ENCODE peak calls at places on chromosomes 2 and 18, in five cellular contexts. L is lung, Z is colonic mucosa, J is NCI-H748 treated with DMSO at 0.1 percent for 48 hours, S is posterior vena cava. X is an unnamed sample.

GRCh38 chr2:41722668-41723369 is 325.0 kb upstream of the PKDCC start:
- DNase-seq in L (no peak), J (peak), S (peak), Z (no peak), X (no peak)

GRCh38 chr2:240435955-240436625 is 627 bp downstream of the GPC1 start:
- DNase-seq in J (peak), L (no peak), S (peak), Z (no peak), X (no peak)

GRCh38 chr2:67645280-67646255 is 248.4 kb downstream of the ETAA1 start:
- DNase-seq in Z (no peak), L (no peak), S (no peak), J (no peak), X (no peak)

GRCh38 chr18:68721681-68722583 is 7.0 kb upstream of the TMX3 start:
- DNase-seq in L (no peak), Z (no peak), J (no peak), S (no peak), X (no peak)

GRCh38 chr2:133816037-133816436 is 247.8 kb upstream of the NCKAP5 start:
- DNase-seq in Z (no peak), L (no peak), S (no peak), J (no peak), X (no peak)

GRCh38 chr2:27855476-27855875 is 34.7 kb downstream of the RBKS start:
- DNase-seq in L (no peak), S (no peak), Z (no peak), J (no peak), X (no peak)

GRCh38 chr2:25361261-25362048 is 19.7 kb upstream of the DNMT3A start:
- DNase-seq in J (no peak), L (no peak), Z (no peak), S (peak), X (no peak)

GRCh38 chr2:157948856-157949255 is 72.7 kb upstream of the ACVR1 start:
- DNase-seq in L (no peak), S (no peak), Z (no peak), J (no peak), X (no peak)

GRCh38 chr18:41134426-41134825 is 820.6 kb upstream of the PIK3C3 start:
- DNase-seq in Z (no peak), S (no peak), J (no peak), L (no peak), X (no peak)

GRCh38 chr18:74367905-74368304 is 52.3 kb downstream of the C18orf63 start:
- DNase-seq in L (no peak), J (no peak), S (no peak), Z (no peak), X (no peak)

GRCh38 chr2:138630164-138630563 is 128.6 kb downstream of the SPOPL start:
- DNase-seq in J (no peak), Z (no peak), S (no peak), L (no peak), X (no peak)

GRCh38 chr2:14137643-14138042 is 494.9 kb upstream of the LRATD1 start:
- DNase-seq in Z (no peak), S (no peak), J (no peak), L (no peak), X (peak)

GRCh38 chr2:48651127-48651526 is 33.5 kb downstream of the GTF2A1L start:
- DNase-seq in S (no peak), L (no peak), J (no peak), Z (no peak), X (no peak)

GRCh38 chr2:41998789-41999470 is 48.9 kb upstream of the PKDCC start:
- DNase-seq in L (no peak), Z (no peak), J (no peak), S (no peak), X (no peak)

GRCh38 chr2:239225921-239226561 is 174.8 kb downstream of the HDAC4 start:
- DNase-seq in L (no peak), Z (no peak), J (no peak), S (peak), X (no peak)

GRCh38 chr2:190837991-190838390 is 42.6 kb upstream of the GLS start:
- DNase-seq in Z (no peak), J (no peak), S (no peak), L (no peak), X (no peak)

GRCh38 chr2:221958224-221958623 is 340.6 kb downstream of the PAX3 start:
- DNase-seq in J (no peak), S (no peak), L (no peak), Z (no peak), X (no peak)

GRCh38 chr2:5969301-5969700 is 277.1 kb downstream of the SOX11 start:
- DNase-seq in Z (no peak), J (no peak), L (peak), S (no peak), X (no peak)

GRCh38 chr2:127348421-127349000 is 39.3 kb downstream of the MAP3K2 start:
- DNase-seq in S (no peak), J (no peak), L (no peak), Z (no peak), X (no peak)

GRCh38 chr2:231557571-231558217 is 27.4 kb upstream of the NMUR1 start:
- DNase-seq in Z (peak), S (peak), L (peak), J (peak), X (peak)

GRCh38 chr2:107669335-107669734 is 157.4 kb upstream of the RGPD4 start:
- DNase-seq in L (no peak), S (no peak), Z (no peak), J (no peak), X (peak)

GRCh38 chr18:6614952-6615351 is 114.6 kb upstream of the ARHGAP28 start:
- DNase-seq in Z (no peak), S (no peak), J (no peak), L (no peak), X (no peak)

GRCh38 chr2:199985625-199986207 is 30.3 kb downstream of the MAIP1 start:
- DNase-seq in Z (peak), S (no peak), L (peak), J (peak), X (peak)

GRCh38 chr18:71784777-71785176 is 759.4 kb downstream of the CBLN2 start:
- DNase-seq in S (no peak), Z (peak), J (no peak), L (no peak), X (no peak)

GRCh38 chr18:45838302-45839070 is 13.0 kb downstream of the SIGLEC15 start:
- DNase-seq in J (peak), Z (no peak), S (no peak), L (no peak), X (no peak)